ENCODE peak calls at places on chromosomes 3 and 15, in ten cellular contexts. M is AG04450, Q is A549, L is osteoblast, S is MM.1S, J is OCI-LY7, A is transverse colon, T is AG09309, P is nephron progenitor cell, Z is AG09319. U is an unnamed sample.

GRCh38 chr3:4523710-4524422 is 30.7 kb downstream of the ITPR1 start:
- DNase-seq in Z (no peak), A (no peak), Q (no peak), T (no peak), S (no peak), L (no peak), J (no peak), P (no peak), M (no peak), U (no peak)

GRCh38 chr3:160331127-160331937 is 67.7 kb downstream of the IFT80 start:
- DNase-seq in J (no peak), S (no peak), T (peak), L (no peak), Z (peak), A (no peak), M (peak), Q (peak), P (no peak), U (no peak)

GRCh38 chr15:99454941-99455795 is 110.6 kb upstream of the MEF2A start:
- DNase-seq in A (peak), T (peak), P (no peak), L (peak), S (no peak), M (peak), J (no peak), Z (peak), Q (no peak), U (no peak)

GRCh38 chr15:53218996-53219580 is 429.0 kb upstream of the ONECUT1 start:
- DNase-seq in Z (no peak), T (no peak), M (no peak), S (no peak), A (no peak), J (no peak), P (no peak), Q (no peak), L (no peak), U (no peak)

GRCh38 chr3:151440940-151441339 is 19.9 kb downstream of the IGSF10 start:
- DNase-seq in L (no peak), S (no peak), T (no peak), Q (no peak), M (no peak), Z (no peak), P (no peak), A (no peak), J (no peak), U (no peak)

GRCh38 chr15:88800026-88800425 is 3.2 kb upstream of the ACAN start:
- DNase-seq in M (no peak), Q (no peak), A (no peak), S (no peak), P (no peak), Z (no peak), L (peak), T (no peak), J (no peak), U (no peak)

GRCh38 chr3:187742351-187743171 is 2.7 kb downstream of the BCL6 start:
- DNase-seq in M (no peak), L (no peak), J (peak), A (peak), P (no peak), S (no peak), Z (no peak), T (no peak), Q (no peak), U (peak)

GRCh38 chr3:27677554-27677953 is 44.6 kb downstream of the EOMES start:
- DNase-seq in Z (peak), J (no peak), L (peak), P (no peak), M (peak), A (no peak), Q (peak), S (no peak), T (peak), U (no peak)

GRCh38 chr3:145522893-145523651 is 637.9 kb downstream of the PLOD2 start:
- DNase-seq in L (no peak), T (no peak), S (no peak), Z (no peak), Q (no peak), J (no peak), M (no peak), A (no peak), P (no peak), U (no peak)

GRCh38 chr3:42852443-42852842 is 23.2 kb downstream of the CYP8B1 start:
- DNase-seq in L (no peak), M (no peak), Q (no peak), A (no peak), S (no peak), T (no peak), J (no peak), Z (no peak), P (no peak), U (no peak)

GRCh38 chr15:93987068-93987467 is 244.3 kb upstream of the MCTP2 start:
- DNase-seq in J (peak), Q (no peak), T (no peak), P (no peak), A (no peak), M (no peak), Z (no peak), L (no peak), S (peak), U (peak)

GRCh38 chr3:1506090-1506489 is 413.3 kb downstream of the CNTN6 start:
- DNase-seq in Q (no peak), M (no peak), T (no peak), J (no peak), L (no peak), P (no peak), S (no peak), Z (no peak), A (no peak), U (no peak)

GRCh38 chr3:45864760-45865567 is 21.4 kb upstream of the CCR9 start:
- DNase-seq in P (no peak), A (no peak), T (no peak), Q (no peak), L (no peak), J (no peak), M (no peak), Z (no peak), S (no peak), U (peak)

GRCh38 chr15:78049691-78050440 is 27.6 kb downstream of the TBC1D2B start:
- DNase-seq in Z (no peak), A (no peak), T (peak), P (no peak), J (peak), Q (no peak), M (no peak), L (peak), S (peak), U (peak)

GRCh38 chr3:56919137-56919796 is 117.5 kb upstream of the ARHGEF3 start:
- DNase-seq in Z (no peak), Q (no peak), L (no peak), S (no peak), J (peak), A (no peak), P (no peak), M (no peak), T (no peak), U (no peak)

GRCh38 chr3:161443921-161444457 is 52.6 kb upstream of the OTOL1 start:
- DNase-seq in Z (no peak), A (no peak), T (no peak), L (no peak), Q (no peak), J (no peak), M (no peak), P (no peak), S (no peak), U (no peak)

GRCh38 chr15:101071651-101072050 is 152.5 kb downstream of the LRRK1 start:
- DNase-seq in Q (no peak), P (no peak), S (no peak), M (no peak), A (no peak), T (no peak), L (no peak), Z (no peak), J (no peak), U (no peak)

GRCh38 chr3:80556728-80557127 is 788.9 kb upstream of the ROBO1 start:
- DNase-seq in L (peak), Z (no peak), Q (no peak), S (no peak), M (no peak), J (no peak), A (no peak), T (no peak), P (no peak), U (no peak)

GRCh38 chr3:9595877-9596276 is 42.3 kb upstream of the LHFPL4 start:
- DNase-seq in T (no peak), Z (no peak), A (peak), P (no peak), J (no peak), L (no peak), M (no peak), Q (no peak), S (no peak), U (no peak)

GRCh38 chr3:112610121-112610520 is 30.8 kb downstream of the CCDC80 start:
- DNase-seq in P (no peak), T (peak), S (no peak), M (no peak), A (no peak), J (no peak), Q (no peak), Z (no peak), L (peak), U (no peak)

GRCh38 chr3:38805765-38806386 is 10.1 kb downstream of the SCN10A start:
- DNase-seq in P (peak), L (peak), Q (peak), Z (peak), T (peak), A (peak), M (peak), J (peak), S (peak), U (peak)

GRCh38 chr3:29745237-29745870 is 464.5 kb downstream of the RBMS3 start:
- DNase-seq in A (no peak), S (no peak), J (no peak), L (no peak), T (no peak), M (no peak), P (peak), Z (no peak), Q (no peak), U (no peak)

GRCh38 chr3:105253225-105253624 is 113.5 kb upstream of the ALCAM start:
- DNase-seq in S (no peak), A (no peak), Q (no peak), J (no peak), P (no peak), L (no peak), T (no peak), M (no peak), Z (no peak), U (no peak)

GRCh38 chr3:78529601-78530000 is 1238.2 kb downstream of the ROBO1 start:
- DNase-seq in Q (no peak), M (no peak), A (no peak), P (no peak), S (no peak), L (no peak), Z (no peak), T (no peak), J (no peak), U (no peak)

GRCh38 chr3:107973152-107973551 is 117.7 kb downstream of the CD47 start:
- DNase-seq in M (no peak), T (no peak), P (no peak), Q (no peak), A (no peak), Z (no peak), J (no peak), S (no peak), L (no peak), U (no peak)

GRCh38 chr3:174439621-174440349 is 419.3 kb upstream of the NAALADL2 start:
- DNase-seq in A (peak), J (no peak), M (peak), Z (peak), L (peak), Q (peak), S (no peak), T (peak), P (no peak), U (no peak)

GRCh38 chr3:160278210-160278609 is 53.0 kb downstream of the C3orf80 start:
- DNase-seq in M (no peak), A (no peak), Q (no peak), P (no peak), J (no peak), S (no peak), T (no peak), Z (no peak), L (no peak), U (no peak)

GRCh38 chr3:129103296-129103695 is 18.3 kb downstream of the RAB43 start:
- DNase-seq in T (no peak), P (no peak), Z (no peak), A (no peak), J (no peak), Q (no peak), L (no peak), M (no peak), S (no peak), U (no peak)

GRCh38 chr15:34583399-34584320 is at the start of gene GOLGA8B:
- DNase-seq in M (no peak), J (peak), L (peak), Z (no peak), A (peak), S (peak), P (peak), Q (peak), T (no peak), U (peak)

GRCh38 chr3:103367481-103367880 is 932.7 kb downstream of the ZPLD1 start:
- DNase-seq in Z (no peak), J (no peak), Q (no peak), P (no peak), S (no peak), M (no peak), T (no peak), A (no peak), L (no peak), U (no peak)

GRCh38 chr3:153055779-153056178 is 106.2 kb upstream of the RAP2B start:
- DNase-seq in P (no peak), M (no peak), A (no peak), T (no peak), S (no peak), Z (no peak), Q (no peak), J (no peak), L (no peak), U (no peak)

GRCh38 chr3:195558602-195559001 is 15.5 kb upstream of the PPP1R2 start:
- DNase-seq in A (peak), Q (no peak), S (peak), P (no peak), L (no peak), M (no peak), J (peak), T (peak), Z (no peak), U (peak)
- TF ChIP-seq CTCF in A (peak), Q (peak), S (peak), P (peak), L (no peak), M (peak), J (peak), T (peak), Z (peak), U (peak)

DNA sequence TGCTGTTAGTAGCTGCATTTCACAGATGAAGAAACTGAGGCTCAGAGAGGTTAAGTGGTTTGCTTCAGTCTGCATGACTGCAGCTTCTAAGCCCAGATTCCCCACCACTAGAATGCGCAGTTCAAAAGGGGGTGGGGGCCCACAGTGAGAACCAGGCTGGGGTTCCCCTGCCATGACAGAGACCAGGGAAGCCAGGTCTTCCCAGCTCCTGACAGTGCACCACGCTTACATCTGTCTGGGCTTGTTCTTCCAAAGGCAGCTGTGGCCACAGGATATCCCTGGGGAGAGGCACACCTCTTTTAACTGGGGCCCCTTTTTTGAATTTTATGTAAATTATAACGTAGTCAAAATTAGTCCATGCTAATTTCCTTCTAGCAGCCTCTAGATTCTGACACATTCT is 5.3 kb downstream of the PLEKHO2 start:
- DNase-seq in L (no peak), P (no peak), Z (no peak), S (no peak), A (no peak), M (no peak), J (no peak), Q (no peak), T (no peak), U (no peak)
- TF ChIP-seq CTCF in L (no peak), P (no peak), Z (no peak), S (no peak), A (no peak), M (no peak), J (no peak), Q (no peak), T (no peak), U (no peak)

GRCh38 chr15:74889882-74890768 is at the start of gene MPI:
- DNase-seq in S (peak), Z (no peak), M (peak), L (peak), T (no peak), Q (peak), P (peak), A (peak), J (peak), U (peak)
- TF ChIP-seq CTCF in S (no peak), Z (no peak), M (no peak), L (no peak), T (no peak), Q (no peak), P (no peak), A (peak), J (no peak), U (no peak)

DNA sequence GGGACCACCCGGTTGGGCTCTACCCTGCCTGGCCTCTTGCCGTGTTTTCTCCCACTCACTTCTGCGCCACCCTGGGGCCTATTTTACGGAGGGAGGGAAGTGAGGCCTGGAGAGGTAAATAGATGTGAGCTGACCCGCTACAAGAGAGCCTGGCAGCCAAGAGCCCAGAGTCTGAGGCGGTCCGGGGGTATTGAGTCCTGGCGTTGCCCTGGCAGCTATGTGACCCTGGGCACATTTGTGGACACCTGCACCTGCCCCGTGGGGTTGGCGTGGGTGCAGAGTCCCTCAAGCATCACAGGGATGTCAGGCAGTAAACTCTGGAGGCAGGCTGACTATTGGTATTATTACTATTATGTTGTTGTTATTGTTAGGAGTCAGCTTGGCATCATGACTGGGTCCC is 85.7 kb downstream of the FBLN2 start:
- DNase-seq in M (no peak), Q (no peak), L (peak), T (no peak), S (no peak), Z (no peak), A (no peak), P (no peak), J (no peak), U (no peak)
- TF ChIP-seq CTCF in M (no peak), Q (no peak), L (no peak), T (no peak), S (no peak), Z (no peak), A (no peak), P (no peak), J (no peak), U (no peak)

GRCh38 chr3:183987014-183987600 is 30.6 kb downstream of the ABCC5 start:
- DNase-seq in Z (no peak), T (no peak), L (no peak), J (no peak), M (no peak), S (no peak), A (no peak), P (no peak), Q (no peak), U (no peak)
- TF ChIP-seq CTCF in Z (no peak), T (no peak), L (no peak), J (no peak), M (no peak), S (no peak), A (no peak), P (no peak), Q (no peak), U (no peak)

GRCh38 chr15:75178171-75178937 is 23.3 kb upstream of the C15orf39 start:
- DNase-seq in Z (no peak), L (peak), T (no peak), Q (no peak), S (peak), P (peak), J (no peak), A (peak), M (no peak), U (peak)
- TF ChIP-seq CTCF in Z (no peak), L (no peak), T (no peak), Q (no peak), S (no peak), P (no peak), J (no peak), A (no peak), M (no peak), U (no peak)

U was measured in activated CD8-positive, alpha-beta T cell treated with anti-CD3 and anti-CD28 coated beads for 36 hours.